ENCODE peak calls at places on chromosomes 4 and X, in four cellular contexts. One of them, this sample, is unnamed.

GRCh38 chr4:83440899-83441298 is 14.7 kb downstream of the HELQ start:
- DNase-seq in HepG2: no peak
- DNase-seq in GM12878: no peak
- DNase-seq in K562: no peak
- DNase-seq in this sample: no peak

GRCh38 chr4:183721207-183722081 is 62.4 kb downstream of the TRAPPC11 start:
- DNase-seq in K562: no peak
- DNase-seq in HepG2: peak; percentile 96
- DNase-seq in GM12878: no peak
- DNase-seq in this sample: no peak

GRCh38 chr4:38674206-38675144 is 10.5 kb downstream of the KLF3 start:
- DNase-seq in HepG2: peak; percentile 31
- DNase-seq in K562: no peak
- DNase-seq in GM12878: no peak
- DNase-seq in this sample: no peak

GRCh38 chrX:36462142-36462541 is 542.6 kb downstream of the CFAP47 start:
- DNase-seq in HepG2: no peak
- DNase-seq in K562: no peak
- DNase-seq in GM12878: no peak
- DNase-seq in this sample: no peak

GRCh38 chr4:159175165-159175988 is 72.5 kb downstream of the RAPGEF2 start:
- DNase-seq in GM12878: peak; percentile 73
- DNase-seq in HepG2: peak; percentile 77
- DNase-seq in K562: peak; percentile 68
- DNase-seq in this sample: peak; percentile 63

GRCh38 chr4:148166132-148166531 is 276.1 kb downstream of the NR3C2 start:
- DNase-seq in K562: no peak
- DNase-seq in GM12878: no peak
- DNase-seq in HepG2: no peak
- DNase-seq in this sample: no peak

GRCh38 chr4:183987529-183987946 is 82.4 kb downstream of the STOX2 start:
- DNase-seq in GM12878: no peak
- DNase-seq in K562: no peak
- DNase-seq in HepG2: no peak
- DNase-seq in this sample: peak; percentile 58

GRCh38 chr4:47486306-47486705 is 1.2 kb downstream of the ATP10D start:
- DNase-seq in GM12878: no peak
- DNase-seq in K562: no peak
- DNase-seq in HepG2: no peak
- DNase-seq in this sample: no peak

GRCh38 chrX:138928737-138929459 is 217.4 kb upstream of the FGF13 start:
- DNase-seq in HepG2: no peak
- DNase-seq in K562: no peak
- DNase-seq in GM12878: no peak
- DNase-seq in this sample: no peak

GRCh38 chr4:5125326-5125725 is 74.0 kb downstream of the STK32B start:
- DNase-seq in K562: no peak
- DNase-seq in GM12878: no peak
- DNase-seq in HepG2: no peak
- DNase-seq in this sample: no peak

GRCh38 chrX:151713859-151714258 is 2.0 kb upstream of the FATE1 start:
- DNase-seq in GM12878: no peak
- DNase-seq in K562: peak; percentile 53
- DNase-seq in HepG2: peak; percentile 0
- DNase-seq in this sample: peak; percentile 63

GRCh38 chrX:116961872-116962582 is 499.3 kb upstream of the CT83 start:
- DNase-seq in GM12878: no peak
- DNase-seq in HepG2: peak; percentile 0
- DNase-seq in K562: no peak
- DNase-seq in this sample: no peak

GRCh38 chr4:97720869-97721432 is 422.3 kb downstream of the STPG2 start:
- DNase-seq in K562: no peak
- DNase-seq in HepG2: peak; percentile 4
- DNase-seq in GM12878: no peak
- DNase-seq in this sample: peak; percentile 4

GRCh38 chr4:28886934-28887333 is 1833.2 kb upstream of the PCDH7 start:
- DNase-seq in GM12878: no peak
- DNase-seq in HepG2: no peak
- DNase-seq in K562: no peak
- DNase-seq in this sample: no peak

GRCh38 chr4:103012085-103012484 is 7.4 kb downstream of the SLC9B1 start:
- DNase-seq in K562: no peak
- DNase-seq in GM12878: no peak
- DNase-seq in HepG2: no peak
- DNase-seq in this sample: no peak
- TF ChIP-seq FOXK2 in K562: no peak
- TF ChIP-seq FOXK2 in GM12878: no peak
- TF ChIP-seq FOXK2 in HepG2: no peak
- TF ChIP-seq FOXK2 in this sample: no peak

GRCh38 chrX:154545673-154546274 is 872 bp downstream of the G6PD start:
- DNase-seq in HepG2: no peak
- DNase-seq in GM12878: no peak
- DNase-seq in K562: no peak
- DNase-seq in this sample: no peak

GRCh38 chrX:154548028-154548316 is 552 bp downstream of the IKBKG start:
- DNase-seq in K562: no peak
- DNase-seq in GM12878: no peak
- DNase-seq in HepG2: no peak
- DNase-seq in this sample: no peak

GRCh38 chrX:154549766-154550165 is 2.3 kb downstream of the IKBKG start:
- DNase-seq in GM12878: no peak
- DNase-seq in HepG2: no peak
- DNase-seq in K562: no peak
- DNase-seq in this sample: no peak

GRCh38 chrX:154546354-154547244 is at the start of gene G6PD:
- DNase-seq in HepG2: peak; percentile 43
- DNase-seq in GM12878: no peak
- DNase-seq in K562: peak; percentile 91
- DNase-seq in this sample: peak; percentile 96

GRCh38 chrX:154547245-154548027 is at the start of gene IKBKG:
- DNase-seq in GM12878: peak; percentile 57
- DNase-seq in K562: peak; percentile 81
- DNase-seq in HepG2: peak; percentile 77
- DNase-seq in this sample: peak; percentile 96
- TF ChIP-seq SP1 in GM12878: no peak
- TF ChIP-seq SP1 in K562: peak; percentile 90
- TF ChIP-seq SP1 in HepG2: no peak
- TF ChIP-seq SP1 in this sample: no peak

GRCh38 chr4:149999485-150000074 is 78.7 kb upstream of the DCLK2 start:
- DNase-seq in GM12878: no peak
- DNase-seq in K562: no peak
- DNase-seq in HepG2: peak; percentile 32
- DNase-seq in this sample: peak; percentile 62

GRCh38 chr4:150005537-150005936 is 72.7 kb upstream of the DCLK2 start:
- DNase-seq in K562: no peak
- DNase-seq in GM12878: no peak
- DNase-seq in HepG2: no peak
- DNase-seq in this sample: no peak

GRCh38 chr4:150002561-150002960 is 75.7 kb upstream of the DCLK2 start:
- DNase-seq in HepG2: no peak
- DNase-seq in GM12878: no peak
- DNase-seq in K562: no peak
- DNase-seq in this sample: no peak

GRCh38 chr4:150004481-150004880 is 73.8 kb upstream of the DCLK2 start:
- DNase-seq in GM12878: no peak
- DNase-seq in HepG2: no peak
- DNase-seq in K562: no peak
- DNase-seq in this sample: no peak

DNA sequence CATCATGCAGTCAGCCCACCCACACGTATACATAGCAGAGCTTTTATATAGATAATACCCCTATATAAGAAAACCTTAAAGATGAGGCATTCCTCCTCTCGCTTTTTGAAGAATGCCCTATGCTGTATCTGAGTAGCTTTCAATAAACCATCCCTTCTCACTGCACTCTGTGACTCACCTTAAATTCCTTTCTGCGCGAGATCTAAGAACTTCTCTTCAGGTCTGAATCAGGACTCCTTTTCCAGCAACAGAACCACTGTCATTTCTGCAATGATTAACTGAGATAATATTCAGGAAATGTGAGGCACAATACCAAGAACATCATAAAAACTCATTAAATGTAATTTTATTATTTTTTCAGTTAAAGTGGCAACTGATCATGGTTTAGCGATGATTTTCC is 76.4 kb upstream of the DCLK2 start:
- DNase-seq in K562: no peak
- DNase-seq in GM12878: no peak
- DNase-seq in HepG2: no peak
- DNase-seq in this sample: no peak
- TF ChIP-seq FOXK2 in K562: no peak
- TF ChIP-seq FOXK2 in GM12878: no peak
- TF ChIP-seq FOXK2 in HepG2: no peak
- TF ChIP-seq FOXK2 in this sample: no peak

GRCh38 chr4:7086384-7086783 is 18.5 kb upstream of the GRPEL1 start:
- DNase-seq in GM12878: no peak
- DNase-seq in K562: no peak
- DNase-seq in HepG2: no peak
- DNase-seq in this sample: no peak

GRCh38 chr4:7087036-7087435 is 19.2 kb upstream of the GRPEL1 start:
- DNase-seq in HepG2: no peak
- DNase-seq in K562: no peak
- DNase-seq in GM12878: no peak
- DNase-seq in this sample: no peak

GRCh38 chr4:7094931-7095330 is 27.1 kb upstream of the GRPEL1 start:
- DNase-seq in HepG2: no peak
- DNase-seq in GM12878: no peak
- DNase-seq in K562: no peak
- DNase-seq in this sample: no peak

GRCh38 chr4:7083597-7084563 is 16.0 kb upstream of the GRPEL1 start:
- DNase-seq in K562: no peak
- DNase-seq in HepG2: no peak
- DNase-seq in GM12878: no peak
- DNase-seq in this sample: no peak

GRCh38 chr4:7089211-7089964 is 21.5 kb upstream of the GRPEL1 start:
- DNase-seq in GM12878: no peak
- DNase-seq in K562: no peak
- DNase-seq in HepG2: no peak
- DNase-seq in this sample: no peak
- TF ChIP-seq SP1 in GM12878: no peak
- TF ChIP-seq SP1 in K562: no peak
- TF ChIP-seq SP1 in HepG2: no peak
- TF ChIP-seq SP1 in this sample: no peak

DNA sequence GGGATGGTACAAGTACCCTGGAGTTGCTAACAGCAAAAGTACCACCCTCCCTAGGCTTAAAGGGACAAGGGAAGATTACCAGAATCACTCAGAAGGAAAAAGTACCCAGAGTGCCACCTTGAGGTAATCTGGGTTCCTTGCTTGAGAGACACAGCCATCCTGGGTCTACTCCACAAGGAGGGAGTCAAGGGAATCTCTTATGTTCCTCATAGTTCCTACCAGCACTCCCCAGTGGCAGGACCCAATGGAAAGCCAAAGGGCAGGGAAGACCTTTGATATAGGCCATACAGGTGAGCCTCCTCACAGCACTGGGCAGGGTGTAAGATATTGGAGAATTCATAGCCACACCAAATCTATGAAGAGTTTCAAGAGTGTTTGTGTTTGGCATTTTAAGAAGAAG is 5.7 kb downstream of the IL2 start:
- DNase-seq in GM12878: no peak
- DNase-seq in HepG2: peak; percentile 1
- DNase-seq in K562: no peak
- DNase-seq in this sample: peak; percentile 35
- TF ChIP-seq FOXK2 in GM12878: no peak
- TF ChIP-seq FOXK2 in HepG2: no peak
- TF ChIP-seq FOXK2 in K562: no peak
- TF ChIP-seq FOXK2 in this sample: no peak

DNA sequence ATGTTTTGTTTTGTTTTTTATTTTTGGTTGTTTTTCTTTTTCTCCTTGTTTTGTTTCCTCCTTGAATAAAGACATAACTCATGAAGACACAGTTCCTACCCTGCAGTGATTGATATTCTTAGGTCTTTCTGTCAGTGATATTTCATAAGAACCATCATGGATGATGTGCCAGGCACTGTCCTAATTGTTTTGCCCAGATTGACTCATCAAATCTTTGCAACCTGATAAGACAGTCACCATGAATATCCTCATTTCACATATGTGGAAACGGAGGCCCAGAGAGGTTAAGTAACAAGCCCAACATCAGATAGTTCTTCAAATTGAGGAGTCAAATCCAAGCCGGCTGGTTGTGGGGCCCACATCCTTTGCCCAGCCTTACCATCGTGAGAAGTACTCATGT is 69.9 kb downstream of the SEL1L3 start:
- DNase-seq in HepG2: no peak
- DNase-seq in K562: no peak
- DNase-seq in GM12878: no peak
- DNase-seq in this sample: no peak
- TF ChIP-seq SP1 in HepG2: no peak
- TF ChIP-seq SP1 in K562: no peak
- TF ChIP-seq SP1 in GM12878: no peak
- TF ChIP-seq SP1 in this sample: no peak

GRCh38 chr4:103050736-103051436 is 25.7 kb downstream of the SLC9B2 start:
- DNase-seq in HepG2: no peak
- DNase-seq in K562: no peak
- DNase-seq in GM12878: no peak
- DNase-seq in this sample: no peak

GRCh38 chr4:103052145-103052544 is 24.4 kb downstream of the SLC9B2 start:
- DNase-seq in K562: no peak
- DNase-seq in GM12878: no peak
- DNase-seq in HepG2: no peak
- DNase-seq in this sample: no peak

GRCh38 chr4:103044183-103044582 is 24.7 kb upstream of the SLC9B1 start:
- DNase-seq in HepG2: no peak
- DNase-seq in GM12878: no peak
- DNase-seq in K562: no peak
- DNase-seq in this sample: no peak

GRCh38 chr4:103046416-103047290 is 27.1 kb upstream of the SLC9B1 start:
- DNase-seq in GM12878: no peak
- DNase-seq in K562: peak; percentile 63
- DNase-seq in HepG2: peak; percentile 50
- DNase-seq in this sample: peak; percentile 61
- TF ChIP-seq FOXK2 in GM12878: no peak
- TF ChIP-seq FOXK2 in K562: no peak
- TF ChIP-seq FOXK2 in HepG2: no peak
- TF ChIP-seq FOXK2 in this sample: no peak